ENCODE peak calls at places on chromosomes 16 and 17, in ten cellular contexts. U is lower lobe of right lung; Z is activated T-cell treated with anti-CD3 and anti-CD28 coated beads, Interleukin-2, amount 50 U/mL, for 4 hours; C is Panc1; V is heart right ventricle; B is aorta; M is gastroesophageal sphincter; L is CD4-positive, alpha-beta T cell; T is activated naive CD8-positive, alpha-beta T cell treated with anti-CD3 and anti-CD28 coated beads, Interleukin-2, amount 50 U/mL, for 24 hours; X is pancreas. Q is an unnamed sample.

GRCh38 chr16:2829501-2830354 is at the start of gene ZG16B:
- ATAC-seq in B (no peak), U (no peak), Z (no peak), M (no peak), T (no peak), L (no peak), C (peak), X (peak), V (no peak), Q (peak)

GRCh38 chr17:72423286-72423589 is 302.4 kb downstream of the SOX9 start:
- ATAC-seq in U (no peak), X (no peak), Z (no peak), C (peak), T (no peak), L (no peak), V (no peak), B (no peak), M (no peak), Q (no peak)

GRCh38 chr17:5832886-5833285 is 237.3 kb upstream of the WSCD1 start:
- ATAC-seq in T (no peak), U (no peak), C (peak), B (no peak), X (no peak), M (no peak), L (peak), V (peak), Z (no peak), Q (no peak)

GRCh38 chr16:7284780-7285179 is 47.9 kb upstream of the RBFOX1 start:
- ATAC-seq in M (no peak), X (no peak), V (no peak), C (no peak), Z (no peak), T (no peak), U (no peak), L (no peak), B (no peak), Q (no peak)

GRCh38 chr17:27819171-27819544 is 18.8 kb upstream of the NOS2 start:
- ATAC-seq in V (no peak), M (no peak), Z (no peak), U (no peak), B (no peak), X (no peak), T (no peak), C (no peak), L (no peak), Q (no peak)

GRCh38 chr16:81321039-81321438 is 6.3 kb downstream of the GAN start:
- ATAC-seq in T (no peak), M (no peak), V (no peak), B (no peak), L (no peak), Z (no peak), U (no peak), X (no peak), C (no peak), Q (peak)

GRCh38 chr16:83957296-83957855 is 4.3 kb downstream of the OSGIN1 start:
- ATAC-seq in C (no peak), L (no peak), B (no peak), X (no peak), U (no peak), T (no peak), Z (no peak), V (no peak), M (no peak), Q (no peak)

GRCh38 chr17:2939714-2940351 is 123.6 kb downstream of the OR1D5 start:
- ATAC-seq in L (no peak), Z (no peak), U (peak), B (peak), M (peak), C (peak), V (peak), X (peak), T (no peak), Q (no peak)

GRCh38 chr17:65366102-65366844 is 195.2 kb downstream of the AXIN2 start:
- ATAC-seq in Z (peak), B (no peak), M (no peak), V (no peak), L (no peak), X (no peak), C (no peak), U (no peak), T (peak), Q (no peak)

GRCh38 chr17:5077781-5078105 is 524 bp upstream of the ZFP3 start:
- ATAC-seq in Z (peak), V (peak), C (no peak), L (no peak), X (peak), T (no peak), B (peak), U (peak), M (peak), Q (no peak)

GRCh38 chr17:2331303-2331702 is 5.0 kb downstream of the TSR1 start:
- ATAC-seq in M (no peak), X (no peak), V (no peak), T (peak), L (no peak), Z (no peak), C (no peak), U (no peak), B (no peak), Q (no peak)